ENCODE peak calls at places on chromosomes 12 and 14, in five cellular contexts. L is NCI-H774, N is GM23338, K is dorsolateral prefrontal cortex, Q is posterior vena cava. O is an unnamed sample.

GRCh38 chr12:66388512-66388911 is 86.2 kb downstream of the HELB start:
- DNase-seq in Q (no peak), K (no peak), N (no peak), L (no peak), O (no peak)

GRCh38 chr14:37596790-37597189 is 1.4 kb downstream of the TTC6 start:
- DNase-seq in K (no peak), Q (no peak), L (no peak), N (no peak), O (no peak)

GRCh38 chr12:111393700-111394275 is 11.9 kb upstream of the SH2B3 start:
- DNase-seq in Q (peak), L (no peak), K (no peak), N (no peak), O (no peak)

GRCh38 chr14:23177181-23177580 is 6.3 kb downstream of the SLC7A8 start:
- DNase-seq in L (no peak), K (no peak), Q (no peak), N (no peak), O (no peak)

GRCh38 chr12:76085159-76085868 is 829 bp upstream of the NAP1L1 start:
- DNase-seq in K (no peak), L (no peak), Q (no peak), N (no peak), O (no peak)

GRCh38 chr12:131944601-131945251 is 5.0 kb upstream of the EP400 start:
- DNase-seq in L (no peak), K (peak), Q (peak), N (no peak), O (no peak)

GRCh38 chr12:131413471-131413870 is 297.4 kb upstream of the SFSWAP start:
- DNase-seq in N (no peak), K (no peak), Q (no peak), L (no peak), O (no peak)

GRCh38 chr12:127926004-127926403 is 341.0 kb upstream of the TMEM132C start:
- DNase-seq in Q (no peak), L (no peak), N (peak), K (peak), O (no peak)

GRCh38 chr14:99604766-99605298 is 825 bp upstream of the CCDC85C start:
- DNase-seq in K (no peak), L (peak), Q (no peak), N (peak), O (peak)

GRCh38 chr14:101185081-101185835 is 281.7 kb upstream of the RTL1 start:
- DNase-seq in N (no peak), L (no peak), Q (peak), K (no peak), O (no peak)

GRCh38 chr12:60101715-60102114 is 505.9 kb downstream of the SLC16A7 start:
- DNase-seq in N (no peak), L (no peak), K (no peak), Q (no peak), O (no peak)

GRCh38 chr14:59882957-59883356 is 12.4 kb upstream of the RTN1 start:
- DNase-seq in N (peak), K (no peak), Q (no peak), L (no peak), O (no peak)

GRCh38 chr14:93879362-93879983 is 47.7 kb upstream of the FAM181A start:
- DNase-seq in Q (no peak), L (no peak), N (peak), K (no peak), O (no peak)

O was measured in endothelial cell.